ENCODE peak calls at places on chromosomes 13 and 19, in five cellular contexts. D is effector CD8-positive, alpha-beta T cell; K is heart right ventricle; S is head of caudate nucleus; T is activated CD4-positive, alpha-beta T cell treated with anti-CD3 and anti-CD28 coated beads, Interleukin-2, amount 10 ng/mL, durations not matched to agents 7 days and 5 days. R is an unnamed sample.

GRCh38 chr13:27283906-27284523 is 13.4 kb downstream of the RASL11A start:
- DNase-seq in S (peak), D (no peak), T (no peak), K (no peak), R (no peak)

GRCh38 chr19:50292216-50292827 is 36.9 kb downstream of the KCNC3 start:
- DNase-seq in T (no peak), S (no peak), D (no peak), K (no peak), R (no peak)

GRCh38 chr19:52695996-52696395 is 38.8 kb downstream of the ZNF611 start:
- DNase-seq in T (no peak), D (no peak), S (no peak), K (no peak), R (no peak)

GRCh38 chr13:20831933-20832332 is 58.2 kb upstream of the EEF1AKMT1 start:
- DNase-seq in S (no peak), K (no peak), T (no peak), D (no peak), R (no peak)

GRCh38 chr19:44746946-44747738 is 1.4 kb upstream of the BCL3 start:
- DNase-seq in S (peak), T (peak), D (peak), K (peak), R (peak)

GRCh38 chr13:21033866-21034601 is 27.4 kb downstream of the LATS2 start:
- DNase-seq in T (no peak), D (no peak), S (no peak), K (no peak), R (no peak)

GRCh38 chr19:56162258-56162657 is 13.6 kb upstream of the GALP start:
- DNase-seq in D (no peak), S (no peak), T (no peak), K (no peak), R (no peak)

GRCh38 chr19:42176649-42176989 is 40.9 kb downstream of the DEDD2 start:
- DNase-seq in K (no peak), T (no peak), S (no peak), D (no peak), R (no peak)

GRCh38 chr19:48630289-48631036 is 6.7 kb downstream of the DBP start:
- DNase-seq in D (no peak), S (no peak), T (no peak), K (peak), R (no peak)

GRCh38 chr19:53019684-53020083 is 6.0 kb downstream of the ERVV-1 start:
- DNase-seq in S (no peak), K (no peak), D (no peak), T (peak), R (no peak)

GRCh38 chr19:2627855-2628254 is 74.6 kb downstream of the GNG7 start:
- DNase-seq in T (no peak), K (no peak), D (no peak), S (no peak), R (no peak)

GRCh38 chr19:46624958-46625661 is at the start of gene PTGIR:
- DNase-seq in T (peak), S (no peak), K (peak), D (no peak), R (no peak)

GRCh38 chr13:24180743-24181384 is 20.3 kb downstream of the SPATA13 start:
- DNase-seq in K (no peak), T (no peak), D (no peak), S (no peak), R (no peak)

GRCh38 chr13:109785892-109786450 is 412 bp downstream of the IRS2 start:
- DNase-seq in K (peak), S (peak), T (no peak), D (no peak), R (no peak)

GRCh38 chr19:10520652-10521318 is 3.5 kb upstream of the S1PR5 start:
- DNase-seq in S (no peak), K (no peak), D (no peak), T (no peak), R (no peak)

GRCh38 chr19:50722248-50723013 is 733 bp upstream of the CLEC11A start:
- DNase-seq in K (no peak), T (no peak), S (no peak), D (no peak), R (no peak)

GRCh38 chr13:91467236-91467635 is 68.8 kb downstream of the GPC5 start:
- DNase-seq in S (no peak), K (no peak), D (no peak), T (no peak), R (no peak)

GRCh38 chr13:101624981-101625380 is 172.5 kb downstream of the ITGBL1 start:
- DNase-seq in D (no peak), S (no peak), K (no peak), T (no peak), R (no peak)

GRCh38 chr19:50497030-50497420 is 14.0 kb downstream of the JOSD2 start:
- DNase-seq in D (no peak), T (no peak), S (no peak), K (no peak), R (no peak)

GRCh38 chr13:21043898-21044297 is 17.5 kb downstream of the LATS2 start:
- DNase-seq in D (no peak), K (no peak), T (no peak), S (no peak), R (no peak)

GRCh38 chr13:28324181-28324789 is 170.6 kb downstream of the FLT1 start:
- DNase-seq in K (no peak), S (peak), T (peak), D (peak), R (no peak)

GRCh38 chr19:3470500-3471128 is 9.7 kb downstream of the SMIM24 start:
- DNase-seq in K (no peak), S (no peak), D (no peak), T (no peak), R (no peak)

GRCh38 chr13:109344552-109345157 is 441.7 kb downstream of the IRS2 start:
- DNase-seq in T (no peak), S (no peak), K (no peak), D (no peak), R (no peak)

GRCh38 chr13:108657520-108657919 is 28.1 kb downstream of the MYO16 start:
- DNase-seq in D (no peak), S (no peak), K (no peak), T (no peak), R (no peak)

GRCh38 chr13:114001331-114002008 is 27.6 kb upstream of the C13orf46 start:
- DNase-seq in T (no peak), K (peak), S (no peak), D (no peak), R (no peak)

GRCh38 chr13:34300559-34300958 is 482.6 kb downstream of the RFC3 start:
- DNase-seq in S (no peak), K (no peak), T (no peak), D (no peak), R (no peak)

GRCh38 chr19:57559008-57559403 is 657 bp downstream of the ZNF550 start:
- DNase-seq in D (no peak), T (peak), K (peak), S (no peak), R (no peak)

GRCh38 chr19:32368781-32369180 is 23.4 kb downstream of the ZNF507 start:
- DNase-seq in S (no peak), K (no peak), D (no peak), T (no peak), R (no peak)